ENCODE peak calls at places on chromosomes 6 and 20, in eight cellular contexts. One of them, this sample, is unnamed.

GRCh38 chr6:8527818-8528217 is 92.5 kb upstream of the SLC35B3 start:
- DNase-seq in heart right ventricle: no peak
- DNase-seq in CD4-positive, CD25-positive, alpha-beta regulatory T cell: no peak
- DNase-seq in right cardiac atrium: no peak
- DNase-seq in A549: no peak
- DNase-seq in fibroblast of pulmonary artery: no peak
- DNase-seq in stomach: no peak
- DNase-seq in pancreas: no peak
- DNase-seq in this sample: no peak

GRCh38 chr6:79301290-79301689 is 66.8 kb upstream of the HMGN3 start:
- DNase-seq in CD4-positive, CD25-positive, alpha-beta regulatory T cell: no peak
- DNase-seq in right cardiac atrium: no peak
- DNase-seq in fibroblast of pulmonary artery: no peak
- DNase-seq in stomach: no peak
- DNase-seq in pancreas: no peak
- DNase-seq in A549: no peak
- DNase-seq in heart right ventricle: no peak
- DNase-seq in this sample: no peak

GRCh38 chr6:18165746-18166145 is 10.5 kb downstream of the KDM1B start:
- DNase-seq in A549: no peak
- DNase-seq in heart right ventricle: no peak
- DNase-seq in right cardiac atrium: no peak
- DNase-seq in fibroblast of pulmonary artery: no peak
- DNase-seq in CD4-positive, CD25-positive, alpha-beta regulatory T cell: no peak
- DNase-seq in stomach: no peak
- DNase-seq in pancreas: no peak
- DNase-seq in this sample: no peak

GRCh38 chr6:69867075-69867911 is 937 bp downstream of the COL19A1 start:
- DNase-seq in heart right ventricle: peak; percentile 71
- DNase-seq in fibroblast of pulmonary artery: peak; percentile 16
- DNase-seq in A549: peak; percentile 0
- DNase-seq in stomach: peak; percentile 62
- DNase-seq in pancreas: peak; percentile 50
- DNase-seq in CD4-positive, CD25-positive, alpha-beta regulatory T cell: peak; percentile 74
- DNase-seq in right cardiac atrium: peak; percentile 87
- DNase-seq in this sample: peak; percentile 78

GRCh38 chr6:11538049-11538798 is 675 bp downstream of the TMEM170B start:
- DNase-seq in stomach: peak; percentile 30
- DNase-seq in heart right ventricle: peak; percentile 32
- DNase-seq in CD4-positive, CD25-positive, alpha-beta regulatory T cell: peak; percentile 37
- DNase-seq in pancreas: peak; percentile 52
- DNase-seq in A549: peak; percentile 8
- DNase-seq in fibroblast of pulmonary artery: no peak
- DNase-seq in right cardiac atrium: peak; percentile 64
- DNase-seq in this sample: peak; percentile 86

GRCh38 chr6:71072508-71072907 is 115.6 kb upstream of the B3GAT2 start:
- DNase-seq in right cardiac atrium: no peak
- DNase-seq in CD4-positive, CD25-positive, alpha-beta regulatory T cell: no peak
- DNase-seq in stomach: no peak
- DNase-seq in heart right ventricle: no peak
- DNase-seq in A549: no peak
- DNase-seq in fibroblast of pulmonary artery: peak; percentile 11
- DNase-seq in pancreas: no peak
- DNase-seq in this sample: no peak

GRCh38 chr6:51855310-51856082 is 231.9 kb downstream of the PKHD1 start:
- DNase-seq in pancreas: no peak
- DNase-seq in fibroblast of pulmonary artery: peak; percentile 62
- DNase-seq in heart right ventricle: no peak
- DNase-seq in CD4-positive, CD25-positive, alpha-beta regulatory T cell: peak; percentile 62
- DNase-seq in right cardiac atrium: no peak
- DNase-seq in A549: peak; percentile 8
- DNase-seq in stomach: no peak
- DNase-seq in this sample: peak; percentile 87

GRCh38 chr6:41159415-41160082 is 3.4 kb downstream of the TREM2 start:
- DNase-seq in right cardiac atrium: no peak
- DNase-seq in fibroblast of pulmonary artery: peak; percentile 22
- DNase-seq in stomach: no peak
- DNase-seq in heart right ventricle: no peak
- DNase-seq in A549: no peak
- DNase-seq in pancreas: no peak
- DNase-seq in CD4-positive, CD25-positive, alpha-beta regulatory T cell: no peak
- DNase-seq in this sample: no peak

GRCh38 chr6:95280690-95281273 is 296.6 kb upstream of the MANEA start:
- DNase-seq in right cardiac atrium: no peak
- DNase-seq in A549: no peak
- DNase-seq in heart right ventricle: no peak
- DNase-seq in pancreas: no peak
- DNase-seq in fibroblast of pulmonary artery: peak; percentile 1
- DNase-seq in stomach: no peak
- DNase-seq in CD4-positive, CD25-positive, alpha-beta regulatory T cell: no peak
- DNase-seq in this sample: no peak

GRCh38 chr6:40791004-40791403 is 203.8 kb upstream of the LRFN2 start:
- DNase-seq in right cardiac atrium: no peak
- DNase-seq in fibroblast of pulmonary artery: no peak
- DNase-seq in pancreas: no peak
- DNase-seq in CD4-positive, CD25-positive, alpha-beta regulatory T cell: no peak
- DNase-seq in A549: no peak
- DNase-seq in stomach: no peak
- DNase-seq in heart right ventricle: no peak
- DNase-seq in this sample: no peak

GRCh38 chr6:168956141-168956838 is 297.4 kb downstream of the THBS2 start:
- DNase-seq in right cardiac atrium: no peak
- DNase-seq in CD4-positive, CD25-positive, alpha-beta regulatory T cell: no peak
- DNase-seq in fibroblast of pulmonary artery: no peak
- DNase-seq in heart right ventricle: no peak
- DNase-seq in pancreas: no peak
- DNase-seq in A549: no peak
- DNase-seq in stomach: no peak
- DNase-seq in this sample: peak; percentile 62

DNA sequence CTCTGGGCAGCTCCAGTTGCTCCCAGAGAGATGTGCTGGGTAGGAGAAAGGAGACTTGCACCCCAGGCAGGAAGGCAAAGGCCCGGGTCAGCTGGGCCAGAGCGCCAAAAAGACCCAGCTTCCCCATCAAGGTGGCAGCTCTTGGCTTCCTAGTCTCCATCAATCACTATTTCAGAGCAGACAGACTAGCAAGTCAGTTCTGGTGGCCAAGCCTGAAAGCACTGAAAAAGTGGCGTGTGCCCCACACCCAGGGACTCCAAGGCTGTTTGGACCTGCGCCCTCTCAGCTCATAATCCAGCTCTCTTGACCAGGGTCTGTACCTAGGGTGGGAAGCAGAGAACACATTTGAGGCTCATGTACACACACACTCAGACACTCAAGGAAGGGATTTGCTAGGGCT is 3.7 kb downstream of the MAFB start:
- DNase-seq in pancreas: no peak
- DNase-seq in right cardiac atrium: no peak
- DNase-seq in stomach: no peak
- DNase-seq in fibroblast of pulmonary artery: no peak
- DNase-seq in CD4-positive, CD25-positive, alpha-beta regulatory T cell: no peak
- DNase-seq in heart right ventricle: no peak
- DNase-seq in A549: no peak
- DNase-seq in this sample: no peak
- H3K4me3 ChIP-seq in pancreas: no peak overlapping the region
- H3K4me3 ChIP-seq in right cardiac atrium: peak overlapping the region; percentile 6
- H3K4me3 ChIP-seq in stomach: peak overlapping the region; percentile 7
- H3K4me3 ChIP-seq in fibroblast of pulmonary artery: no peak overlapping the region
- H3K4me3 ChIP-seq in CD4-positive, CD25-positive, alpha-beta regulatory T cell: no peak overlapping the region
- H3K4me3 ChIP-seq in heart right ventricle: peak overlapping the region; percentile 67
- H3K4me3 ChIP-seq in A549: no peak overlapping the region
- H3K4me3 ChIP-seq in this sample: no peak overlapping the region

GRCh38 chr6:135084916-135085269 is 30.3 kb upstream of the HBS1L start:
- DNase-seq in CD4-positive, CD25-positive, alpha-beta regulatory T cell: no peak
- DNase-seq in A549: no peak
- DNase-seq in right cardiac atrium: no peak
- DNase-seq in stomach: no peak
- DNase-seq in pancreas: no peak
- DNase-seq in heart right ventricle: no peak
- DNase-seq in fibroblast of pulmonary artery: no peak
- DNase-seq in this sample: no peak

GRCh38 chr6:135087403-135087802 is 32.8 kb upstream of the HBS1L start:
- DNase-seq in fibroblast of pulmonary artery: no peak
- DNase-seq in CD4-positive, CD25-positive, alpha-beta regulatory T cell: no peak
- DNase-seq in stomach: no peak
- DNase-seq in heart right ventricle: no peak
- DNase-seq in A549: no peak
- DNase-seq in right cardiac atrium: no peak
- DNase-seq in pancreas: no peak
- DNase-seq in this sample: no peak

GRCh38 chr6:135083992-135084915 is 29.6 kb upstream of the HBS1L start:
- DNase-seq in heart right ventricle: no peak
- DNase-seq in right cardiac atrium: no peak
- DNase-seq in A549: no peak
- DNase-seq in pancreas: no peak
- DNase-seq in CD4-positive, CD25-positive, alpha-beta regulatory T cell: no peak
- DNase-seq in stomach: no peak
- DNase-seq in fibroblast of pulmonary artery: no peak
- DNase-seq in this sample: no peak

GRCh38 chr6:135086414-135086764 is 31.8 kb upstream of the HBS1L start:
- DNase-seq in right cardiac atrium: no peak
- DNase-seq in CD4-positive, CD25-positive, alpha-beta regulatory T cell: peak; percentile 50
- DNase-seq in stomach: no peak
- DNase-seq in pancreas: no peak
- DNase-seq in fibroblast of pulmonary artery: no peak
- DNase-seq in A549: no peak
- DNase-seq in heart right ventricle: no peak
- DNase-seq in this sample: no peak

GRCh38 chr6:135085700-135086413 is 31.2 kb upstream of the HBS1L start:
- DNase-seq in stomach: no peak
- DNase-seq in right cardiac atrium: no peak
- DNase-seq in CD4-positive, CD25-positive, alpha-beta regulatory T cell: peak; percentile 21
- DNase-seq in fibroblast of pulmonary artery: no peak
- DNase-seq in pancreas: peak; percentile 18
- DNase-seq in heart right ventricle: no peak
- DNase-seq in A549: no peak
- DNase-seq in this sample: no peak
- H3K4me3 ChIP-seq in stomach: no peak overlapping the region
- H3K4me3 ChIP-seq in right cardiac atrium: no peak overlapping the region
- H3K4me3 ChIP-seq in CD4-positive, CD25-positive, alpha-beta regulatory T cell: peak overlapping the region; percentile 92
- H3K4me3 ChIP-seq in fibroblast of pulmonary artery: no peak overlapping the region
- H3K4me3 ChIP-seq in pancreas: no peak overlapping the region
- H3K4me3 ChIP-seq in heart right ventricle: no peak overlapping the region
- H3K4me3 ChIP-seq in A549: no peak overlapping the region
- H3K4me3 ChIP-seq in this sample: no peak overlapping the region

GRCh38 chr6:108739496-108740330 is 108.5 kb upstream of the ARMC2 start:
- DNase-seq in A549: no peak
- DNase-seq in pancreas: no peak
- DNase-seq in heart right ventricle: no peak
- DNase-seq in CD4-positive, CD25-positive, alpha-beta regulatory T cell: no peak
- DNase-seq in stomach: peak; percentile 48
- DNase-seq in fibroblast of pulmonary artery: peak; percentile 49
- DNase-seq in right cardiac atrium: no peak
- DNase-seq in this sample: no peak

GRCh38 chr6:108738684-108739406 is 109.4 kb upstream of the ARMC2 start:
- DNase-seq in CD4-positive, CD25-positive, alpha-beta regulatory T cell: no peak
- DNase-seq in A549: no peak
- DNase-seq in pancreas: no peak
- DNase-seq in stomach: no peak
- DNase-seq in right cardiac atrium: no peak
- DNase-seq in heart right ventricle: no peak
- DNase-seq in fibroblast of pulmonary artery: no peak
- DNase-seq in this sample: no peak

GRCh38 chr6:108735991-108736345 is 112.3 kb upstream of the ARMC2 start:
- DNase-seq in stomach: peak; percentile 39
- DNase-seq in right cardiac atrium: no peak
- DNase-seq in A549: no peak
- DNase-seq in heart right ventricle: no peak
- DNase-seq in pancreas: no peak
- DNase-seq in CD4-positive, CD25-positive, alpha-beta regulatory T cell: no peak
- DNase-seq in fibroblast of pulmonary artery: no peak
- DNase-seq in this sample: no peak

GRCh38 chr6:108736832-108737231 is 111.4 kb upstream of the ARMC2 start:
- DNase-seq in pancreas: no peak
- DNase-seq in fibroblast of pulmonary artery: peak; percentile 86
- DNase-seq in A549: peak; percentile 26
- DNase-seq in stomach: no peak
- DNase-seq in right cardiac atrium: peak; percentile 63
- DNase-seq in heart right ventricle: no peak
- DNase-seq in CD4-positive, CD25-positive, alpha-beta regulatory T cell: no peak
- DNase-seq in this sample: peak; percentile 96

GRCh38 chr6:108737594-108738546 is 110.4 kb upstream of the ARMC2 start:
- DNase-seq in fibroblast of pulmonary artery: peak; percentile 92
- DNase-seq in A549: peak; percentile 43
- DNase-seq in pancreas: no peak
- DNase-seq in CD4-positive, CD25-positive, alpha-beta regulatory T cell: peak; percentile 10
- DNase-seq in stomach: peak; percentile 48
- DNase-seq in heart right ventricle: no peak
- DNase-seq in right cardiac atrium: peak; percentile 73
- DNase-seq in this sample: peak; percentile 86
- H3K4me3 ChIP-seq in fibroblast of pulmonary artery: no peak overlapping the region
- H3K4me3 ChIP-seq in A549: no peak overlapping the region
- H3K4me3 ChIP-seq in pancreas: no peak overlapping the region
- H3K4me3 ChIP-seq in CD4-positive, CD25-positive, alpha-beta regulatory T cell: no peak overlapping the region
- H3K4me3 ChIP-seq in stomach: no peak overlapping the region
- H3K4me3 ChIP-seq in heart right ventricle: no peak overlapping the region
- H3K4me3 ChIP-seq in right cardiac atrium: no peak overlapping the region
- H3K4me3 ChIP-seq in this sample: peak overlapping the region; percentile 22

DNA sequence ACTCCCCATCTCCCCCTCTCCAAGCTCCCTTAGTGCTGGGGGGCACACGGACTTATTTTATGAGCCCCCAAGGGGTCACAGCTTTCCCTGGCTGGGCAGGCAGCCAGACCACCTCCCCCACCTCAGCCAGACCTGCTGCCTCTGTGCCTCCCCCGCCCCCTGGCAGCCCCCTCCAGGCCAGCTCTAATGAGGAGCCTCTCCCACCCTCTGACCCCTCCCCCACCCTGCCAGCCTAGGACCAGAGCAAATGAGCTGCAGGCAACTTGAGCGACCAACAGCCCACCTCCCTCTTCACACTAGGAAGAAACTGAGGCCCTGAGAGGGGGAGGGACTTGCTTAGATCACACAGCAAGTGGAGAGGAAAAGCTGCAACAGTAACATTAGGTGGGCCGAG is 1.9 kb downstream of the GDF5 start:
- DNase-seq in right cardiac atrium: no peak
- DNase-seq in A549: no peak
- DNase-seq in pancreas: no peak
- DNase-seq in stomach: no peak
- DNase-seq in fibroblast of pulmonary artery: no peak
- DNase-seq in CD4-positive, CD25-positive, alpha-beta regulatory T cell: no peak
- DNase-seq in heart right ventricle: no peak
- DNase-seq in this sample: peak; percentile 44
- H3K4me3 ChIP-seq in right cardiac atrium: no peak overlapping the region
- H3K4me3 ChIP-seq in A549: no peak overlapping the region
- H3K4me3 ChIP-seq in pancreas: no peak overlapping the region
- H3K4me3 ChIP-seq in stomach: no peak overlapping the region
- H3K4me3 ChIP-seq in fibroblast of pulmonary artery: peak overlapping the region; percentile 55
- H3K4me3 ChIP-seq in CD4-positive, CD25-positive, alpha-beta regulatory T cell: no peak overlapping the region
- H3K4me3 ChIP-seq in heart right ventricle: no peak overlapping the region
- H3K4me3 ChIP-seq in this sample: peak overlapping the region; percentile 73

This sample was measured in osteoblast.